ENCODE peak calls at places on chromosome 4, in seven cellular contexts. One of them, this sample, is unnamed.

GRCh38 chr4:52019941-52020657 is at the start of gene LRRC66:
- DNase-seq in activated CD4-positive, alpha-beta T cell treated with anti-CD3 and anti-CD28 coated beads, Interleukin-2, amount 10 ng/mL, durations not matched to agents 7 days and 5 days: no peak
- DNase-seq in stimulated activated naive CD8-positive, alpha-beta T cell treated with anti-CD3 and anti-CD28 coated beads, Interleukin-15, Interleukin-2, amounts not matched to agents 100 U/mL and 50 U/mL, for 24 hours: no peak
- DNase-seq in activated CD8-positive, alpha-beta memory T cell treated with anti-CD3 and anti-CD28 coated beads, Interleukin-2, amount 10 ng/mL, durations not matched to agents 7 days and 5 days: no peak
- DNase-seq in fibroblast of pulmonary artery: peak
- DNase-seq in NCI-H2081: no peak
- DNase-seq in ACHN: no peak
- DNase-seq in this sample: peak

GRCh38 chr4:160353548-160353947 is 1250.7 kb downstream of the RAPGEF2 start:
- DNase-seq in activated CD4-positive, alpha-beta T cell treated with anti-CD3 and anti-CD28 coated beads, Interleukin-2, amount 10 ng/mL, durations not matched to agents 7 days and 5 days: no peak
- DNase-seq in stimulated activated naive CD8-positive, alpha-beta T cell treated with anti-CD3 and anti-CD28 coated beads, Interleukin-15, Interleukin-2, amounts not matched to agents 100 U/mL and 50 U/mL, for 24 hours: no peak
- DNase-seq in activated CD8-positive, alpha-beta memory T cell treated with anti-CD3 and anti-CD28 coated beads, Interleukin-2, amount 10 ng/mL, durations not matched to agents 7 days and 5 days: no peak
- DNase-seq in fibroblast of pulmonary artery: no peak
- DNase-seq in NCI-H2081: no peak
- DNase-seq in ACHN: no peak
- DNase-seq in this sample: no peak

GRCh38 chr4:7793186-7793585 is 146.5 kb downstream of the AFAP1 start:
- DNase-seq in activated CD4-positive, alpha-beta T cell treated with anti-CD3 and anti-CD28 coated beads, Interleukin-2, amount 10 ng/mL, durations not matched to agents 7 days and 5 days: no peak
- DNase-seq in stimulated activated naive CD8-positive, alpha-beta T cell treated with anti-CD3 and anti-CD28 coated beads, Interleukin-15, Interleukin-2, amounts not matched to agents 100 U/mL and 50 U/mL, for 24 hours: no peak
- DNase-seq in activated CD8-positive, alpha-beta memory T cell treated with anti-CD3 and anti-CD28 coated beads, Interleukin-2, amount 10 ng/mL, durations not matched to agents 7 days and 5 days: no peak
- DNase-seq in fibroblast of pulmonary artery: no peak
- DNase-seq in NCI-H2081: no peak
- DNase-seq in ACHN: no peak
- DNase-seq in this sample: no peak

GRCh38 chr4:45527160-45527559 is 596.7 kb downstream of the GABRG1 start:
- DNase-seq in activated CD4-positive, alpha-beta T cell treated with anti-CD3 and anti-CD28 coated beads, Interleukin-2, amount 10 ng/mL, durations not matched to agents 7 days and 5 days: no peak
- DNase-seq in stimulated activated naive CD8-positive, alpha-beta T cell treated with anti-CD3 and anti-CD28 coated beads, Interleukin-15, Interleukin-2, amounts not matched to agents 100 U/mL and 50 U/mL, for 24 hours: no peak
- DNase-seq in activated CD8-positive, alpha-beta memory T cell treated with anti-CD3 and anti-CD28 coated beads, Interleukin-2, amount 10 ng/mL, durations not matched to agents 7 days and 5 days: no peak
- DNase-seq in fibroblast of pulmonary artery: no peak
- DNase-seq in NCI-H2081: no peak
- DNase-seq in ACHN: no peak
- DNase-seq in this sample: no peak

GRCh38 chr4:106095408-106095807 is 200.1 kb downstream of the NPNT start:
- DNase-seq in activated CD4-positive, alpha-beta T cell treated with anti-CD3 and anti-CD28 coated beads, Interleukin-2, amount 10 ng/mL, durations not matched to agents 7 days and 5 days: no peak
- DNase-seq in stimulated activated naive CD8-positive, alpha-beta T cell treated with anti-CD3 and anti-CD28 coated beads, Interleukin-15, Interleukin-2, amounts not matched to agents 100 U/mL and 50 U/mL, for 24 hours: no peak
- DNase-seq in activated CD8-positive, alpha-beta memory T cell treated with anti-CD3 and anti-CD28 coated beads, Interleukin-2, amount 10 ng/mL, durations not matched to agents 7 days and 5 days: no peak
- DNase-seq in fibroblast of pulmonary artery: peak
- DNase-seq in NCI-H2081: no peak
- DNase-seq in ACHN: no peak
- DNase-seq in this sample: no peak

GRCh38 chr4:180610317-180610716 is 1632.9 kb upstream of the TENM3 start:
- DNase-seq in activated CD4-positive, alpha-beta T cell treated with anti-CD3 and anti-CD28 coated beads, Interleukin-2, amount 10 ng/mL, durations not matched to agents 7 days and 5 days: no peak
- DNase-seq in stimulated activated naive CD8-positive, alpha-beta T cell treated with anti-CD3 and anti-CD28 coated beads, Interleukin-15, Interleukin-2, amounts not matched to agents 100 U/mL and 50 U/mL, for 24 hours: no peak
- DNase-seq in activated CD8-positive, alpha-beta memory T cell treated with anti-CD3 and anti-CD28 coated beads, Interleukin-2, amount 10 ng/mL, durations not matched to agents 7 days and 5 days: no peak
- DNase-seq in fibroblast of pulmonary artery: no peak
- DNase-seq in NCI-H2081: peak
- DNase-seq in ACHN: no peak
- DNase-seq in this sample: no peak

GRCh38 chr4:37977471-37978452 is 17.6 kb downstream of the PTTG2 start:
- DNase-seq in activated CD4-positive, alpha-beta T cell treated with anti-CD3 and anti-CD28 coated beads, Interleukin-2, amount 10 ng/mL, durations not matched to agents 7 days and 5 days: peak
- DNase-seq in stimulated activated naive CD8-positive, alpha-beta T cell treated with anti-CD3 and anti-CD28 coated beads, Interleukin-15, Interleukin-2, amounts not matched to agents 100 U/mL and 50 U/mL, for 24 hours: peak
- DNase-seq in activated CD8-positive, alpha-beta memory T cell treated with anti-CD3 and anti-CD28 coated beads, Interleukin-2, amount 10 ng/mL, durations not matched to agents 7 days and 5 days: peak
- DNase-seq in fibroblast of pulmonary artery: peak
- DNase-seq in NCI-H2081: peak
- DNase-seq in ACHN: peak
- DNase-seq in this sample: peak

GRCh38 chr4:162509333-162509732 is 345.5 kb upstream of the FSTL5 start:
- DNase-seq in activated CD4-positive, alpha-beta T cell treated with anti-CD3 and anti-CD28 coated beads, Interleukin-2, amount 10 ng/mL, durations not matched to agents 7 days and 5 days: no peak
- DNase-seq in stimulated activated naive CD8-positive, alpha-beta T cell treated with anti-CD3 and anti-CD28 coated beads, Interleukin-15, Interleukin-2, amounts not matched to agents 100 U/mL and 50 U/mL, for 24 hours: no peak
- DNase-seq in activated CD8-positive, alpha-beta memory T cell treated with anti-CD3 and anti-CD28 coated beads, Interleukin-2, amount 10 ng/mL, durations not matched to agents 7 days and 5 days: no peak
- DNase-seq in fibroblast of pulmonary artery: no peak
- DNase-seq in NCI-H2081: no peak
- DNase-seq in ACHN: no peak
- DNase-seq in this sample: no peak

GRCh38 chr4:154559141-154559841 is 3.5 kb upstream of the FGB start:
- DNase-seq in activated CD4-positive, alpha-beta T cell treated with anti-CD3 and anti-CD28 coated beads, Interleukin-2, amount 10 ng/mL, durations not matched to agents 7 days and 5 days: peak
- DNase-seq in stimulated activated naive CD8-positive, alpha-beta T cell treated with anti-CD3 and anti-CD28 coated beads, Interleukin-15, Interleukin-2, amounts not matched to agents 100 U/mL and 50 U/mL, for 24 hours: no peak
- DNase-seq in activated CD8-positive, alpha-beta memory T cell treated with anti-CD3 and anti-CD28 coated beads, Interleukin-2, amount 10 ng/mL, durations not matched to agents 7 days and 5 days: no peak
- DNase-seq in fibroblast of pulmonary artery: peak
- DNase-seq in NCI-H2081: peak
- DNase-seq in ACHN: peak
- DNase-seq in this sample: peak

GRCh38 chr4:2291705-2292651 is 30.1 kb upstream of the MXD4 start:
- DNase-seq in activated CD4-positive, alpha-beta T cell treated with anti-CD3 and anti-CD28 coated beads, Interleukin-2, amount 10 ng/mL, durations not matched to agents 7 days and 5 days: no peak
- DNase-seq in stimulated activated naive CD8-positive, alpha-beta T cell treated with anti-CD3 and anti-CD28 coated beads, Interleukin-15, Interleukin-2, amounts not matched to agents 100 U/mL and 50 U/mL, for 24 hours: no peak
- DNase-seq in activated CD8-positive, alpha-beta memory T cell treated with anti-CD3 and anti-CD28 coated beads, Interleukin-2, amount 10 ng/mL, durations not matched to agents 7 days and 5 days: peak
- DNase-seq in fibroblast of pulmonary artery: no peak
- DNase-seq in NCI-H2081: no peak
- DNase-seq in ACHN: no peak
- DNase-seq in this sample: no peak

GRCh38 chr4:124710253-124710849 is 2.2 kb downstream of the ANKRD50 start:
- DNase-seq in activated CD4-positive, alpha-beta T cell treated with anti-CD3 and anti-CD28 coated beads, Interleukin-2, amount 10 ng/mL, durations not matched to agents 7 days and 5 days: no peak
- DNase-seq in stimulated activated naive CD8-positive, alpha-beta T cell treated with anti-CD3 and anti-CD28 coated beads, Interleukin-15, Interleukin-2, amounts not matched to agents 100 U/mL and 50 U/mL, for 24 hours: no peak
- DNase-seq in activated CD8-positive, alpha-beta memory T cell treated with anti-CD3 and anti-CD28 coated beads, Interleukin-2, amount 10 ng/mL, durations not matched to agents 7 days and 5 days: no peak
- DNase-seq in fibroblast of pulmonary artery: peak
- DNase-seq in NCI-H2081: no peak
- DNase-seq in ACHN: no peak
- DNase-seq in this sample: peak

GRCh38 chr4:7725951-7726350 is 213.7 kb downstream of the AFAP1 start:
- DNase-seq in activated CD4-positive, alpha-beta T cell treated with anti-CD3 and anti-CD28 coated beads, Interleukin-2, amount 10 ng/mL, durations not matched to agents 7 days and 5 days: no peak
- DNase-seq in stimulated activated naive CD8-positive, alpha-beta T cell treated with anti-CD3 and anti-CD28 coated beads, Interleukin-15, Interleukin-2, amounts not matched to agents 100 U/mL and 50 U/mL, for 24 hours: no peak
- DNase-seq in activated CD8-positive, alpha-beta memory T cell treated with anti-CD3 and anti-CD28 coated beads, Interleukin-2, amount 10 ng/mL, durations not matched to agents 7 days and 5 days: no peak
- DNase-seq in fibroblast of pulmonary artery: no peak
- DNase-seq in NCI-H2081: no peak
- DNase-seq in ACHN: peak
- DNase-seq in this sample: peak

GRCh38 chr4:5387457-5387856 is 320.9 kb downstream of the EVC2 start:
- DNase-seq in activated CD4-positive, alpha-beta T cell treated with anti-CD3 and anti-CD28 coated beads, Interleukin-2, amount 10 ng/mL, durations not matched to agents 7 days and 5 days: no peak
- DNase-seq in stimulated activated naive CD8-positive, alpha-beta T cell treated with anti-CD3 and anti-CD28 coated beads, Interleukin-15, Interleukin-2, amounts not matched to agents 100 U/mL and 50 U/mL, for 24 hours: no peak
- DNase-seq in activated CD8-positive, alpha-beta memory T cell treated with anti-CD3 and anti-CD28 coated beads, Interleukin-2, amount 10 ng/mL, durations not matched to agents 7 days and 5 days: no peak
- DNase-seq in fibroblast of pulmonary artery: no peak
- DNase-seq in NCI-H2081: no peak
- DNase-seq in ACHN: no peak
- DNase-seq in this sample: no peak

GRCh38 chr4:7398104-7398423 is 36.7 kb downstream of the PSAPL1 start:
- DNase-seq in activated CD4-positive, alpha-beta T cell treated with anti-CD3 and anti-CD28 coated beads, Interleukin-2, amount 10 ng/mL, durations not matched to agents 7 days and 5 days: no peak
- DNase-seq in stimulated activated naive CD8-positive, alpha-beta T cell treated with anti-CD3 and anti-CD28 coated beads, Interleukin-15, Interleukin-2, amounts not matched to agents 100 U/mL and 50 U/mL, for 24 hours: no peak
- DNase-seq in activated CD8-positive, alpha-beta memory T cell treated with anti-CD3 and anti-CD28 coated beads, Interleukin-2, amount 10 ng/mL, durations not matched to agents 7 days and 5 days: peak
- DNase-seq in fibroblast of pulmonary artery: peak
- DNase-seq in NCI-H2081: peak
- DNase-seq in ACHN: peak
- DNase-seq in this sample: peak

GRCh38 chr4:52718123-52718522 is 33.1 kb downstream of the ERVMER34-1 start:
- DNase-seq in activated CD4-positive, alpha-beta T cell treated with anti-CD3 and anti-CD28 coated beads, Interleukin-2, amount 10 ng/mL, durations not matched to agents 7 days and 5 days: no peak
- DNase-seq in stimulated activated naive CD8-positive, alpha-beta T cell treated with anti-CD3 and anti-CD28 coated beads, Interleukin-15, Interleukin-2, amounts not matched to agents 100 U/mL and 50 U/mL, for 24 hours: no peak
- DNase-seq in activated CD8-positive, alpha-beta memory T cell treated with anti-CD3 and anti-CD28 coated beads, Interleukin-2, amount 10 ng/mL, durations not matched to agents 7 days and 5 days: no peak
- DNase-seq in fibroblast of pulmonary artery: peak
- DNase-seq in NCI-H2081: no peak
- DNase-seq in ACHN: no peak
- DNase-seq in this sample: peak